ENCODE peak calls at places on chromosomes 7 and 10, in five cellular contexts. H is stomach, I is breast epithelium, B is prostate gland, Z is GM12878. K is an unnamed sample.

GRCh38 chr10:77807706-77808105 is 118.8 kb downstream of the DLG5 start:
- DNase-seq in H (no peak), I (no peak), B (no peak), Z (no peak), K (no peak)

GRCh38 chr10:6778992-6779701 is 199.1 kb upstream of the PRKCQ start:
- DNase-seq in H (no peak), I (peak; percentile 79), B (peak; percentile 11), Z (no peak), K (no peak)

GRCh38 chr7:47095906-47096305 is 486.0 kb downstream of the TNS3 start:
- DNase-seq in H (no peak), I (no peak), B (no peak), Z (no peak), K (no peak)

GRCh38 chr7:88761779-88762178 is 2.3 kb downstream of the ZNF804B start:
- DNase-seq in H (no peak), I (no peak), B (no peak), Z (no peak), K (no peak)

GRCh38 chr7:148856035-148856881 is 27.8 kb downstream of the EZH2 start:
- DNase-seq in H (peak; percentile 52), I (no peak), B (peak; percentile 14), Z (no peak), K (peak; percentile 17)

GRCh38 chr10:86691333-86692022 is 23.2 kb downstream of the LDB3 start:
- DNase-seq in H (no peak), I (no peak), B (no peak), Z (no peak), K (no peak)

GRCh38 chr7:107322015-107322414 is 147.8 kb upstream of the GPR22 start:
- DNase-seq in H (no peak), I (no peak), B (no peak), Z (no peak), K (no peak)

GRCh38 chr7:92778972-92779371 is 57.4 kb downstream of the CDK6 start:
- DNase-seq in H (no peak), I (no peak), B (no peak), Z (peak; percentile 34), K (no peak)

GRCh38 chr10:133178357-133179127 is 18.5 kb downstream of the KNDC1 start:
- DNase-seq in H (no peak), I (no peak), B (no peak), Z (no peak), K (no peak)

GRCh38 chr7:69813637-69814240 is 215.5 kb downstream of the AUTS2 start:
- DNase-seq in H (no peak), I (peak; percentile 81), B (no peak), Z (no peak), K (no peak)

GRCh38 chr10:133022784-133023115 is 65.0 kb upstream of the ADGRA1 start:
- DNase-seq in H (no peak), I (no peak), B (no peak), Z (no peak), K (no peak)

GRCh38 chr10:121221991-121222390 is 370.8 kb downstream of the WDR11 start:
- DNase-seq in H (no peak), I (no peak), B (no peak), Z (no peak), K (no peak)

GRCh38 chr7:151813445-151813844 is 63.5 kb downstream of the PRKAG2 start:
- DNase-seq in H (no peak), I (no peak), B (no peak), Z (no peak), K (no peak)

GRCh38 chr7:102468416-102469350 is 3.9 kb downstream of the LRWD1 start:
- DNase-seq in H (no peak), I (no peak), B (no peak), Z (no peak), K (no peak)

GRCh38 chr7:40356871-40357676 is 222.3 kb downstream of the SUGCT start:
- DNase-seq in H (no peak), I (no peak), B (no peak), Z (no peak), K (no peak)

GRCh38 chr10:17075975-17076374 is 53.6 kb downstream of the CUBN start:
- DNase-seq in H (no peak), I (no peak), B (no peak), Z (no peak), K (no peak)

GRCh38 chr7:132098337-132098736 is 477.9 kb downstream of the PLXNA4 start:
- DNase-seq in H (no peak), I (no peak), B (no peak), Z (no peak), K (no peak)

GRCh38 chr7:54336800-54337199 is 205.4 kb upstream of the VSTM2A start:
- DNase-seq in H (no peak), I (no peak), B (no peak), Z (no peak), K (no peak)

GRCh38 chr7:54333952-54334351 is 208.2 kb upstream of the VSTM2A start:
- DNase-seq in H (no peak), I (no peak), B (no peak), Z (no peak), K (no peak)

GRCh38 chr7:54343511-54343910 is 198.7 kb upstream of the VSTM2A start:
- DNase-seq in H (no peak), I (no peak), B (no peak), Z (no peak), K (no peak)

GRCh38 chr7:54342458-54342857 is 199.7 kb upstream of the VSTM2A start:
- DNase-seq in H (no peak), I (no peak), B (no peak), Z (no peak), K (no peak)

DNA sequence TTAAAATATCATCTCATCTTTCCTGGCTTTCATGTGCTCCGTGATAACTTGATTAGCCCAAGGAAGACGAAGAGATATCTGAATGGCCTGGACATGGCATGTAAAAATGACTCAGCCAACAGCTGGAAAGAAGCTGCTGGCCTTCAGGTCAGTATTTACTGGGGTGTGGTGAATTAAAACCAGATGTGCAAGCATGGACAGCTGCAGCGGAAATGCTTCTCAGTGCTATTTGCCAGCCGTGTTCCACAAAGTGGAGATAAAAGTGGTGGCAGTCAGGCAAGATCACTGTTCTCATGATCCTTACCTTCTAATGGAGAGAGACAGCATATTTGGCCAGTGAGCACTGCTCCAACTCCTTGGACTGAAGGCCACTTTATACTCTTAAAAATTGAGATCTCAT is 203.1 kb upstream of the VSTM2A start:
- DNase-seq in H (no peak), I (no peak), B (no peak), Z (no peak), K (no peak)
- TF ChIP-seq POLR2AphosphoS5 in H (peak; percentile 16), I (no peak), B (no peak), Z (no peak), K (no peak)

DNA sequence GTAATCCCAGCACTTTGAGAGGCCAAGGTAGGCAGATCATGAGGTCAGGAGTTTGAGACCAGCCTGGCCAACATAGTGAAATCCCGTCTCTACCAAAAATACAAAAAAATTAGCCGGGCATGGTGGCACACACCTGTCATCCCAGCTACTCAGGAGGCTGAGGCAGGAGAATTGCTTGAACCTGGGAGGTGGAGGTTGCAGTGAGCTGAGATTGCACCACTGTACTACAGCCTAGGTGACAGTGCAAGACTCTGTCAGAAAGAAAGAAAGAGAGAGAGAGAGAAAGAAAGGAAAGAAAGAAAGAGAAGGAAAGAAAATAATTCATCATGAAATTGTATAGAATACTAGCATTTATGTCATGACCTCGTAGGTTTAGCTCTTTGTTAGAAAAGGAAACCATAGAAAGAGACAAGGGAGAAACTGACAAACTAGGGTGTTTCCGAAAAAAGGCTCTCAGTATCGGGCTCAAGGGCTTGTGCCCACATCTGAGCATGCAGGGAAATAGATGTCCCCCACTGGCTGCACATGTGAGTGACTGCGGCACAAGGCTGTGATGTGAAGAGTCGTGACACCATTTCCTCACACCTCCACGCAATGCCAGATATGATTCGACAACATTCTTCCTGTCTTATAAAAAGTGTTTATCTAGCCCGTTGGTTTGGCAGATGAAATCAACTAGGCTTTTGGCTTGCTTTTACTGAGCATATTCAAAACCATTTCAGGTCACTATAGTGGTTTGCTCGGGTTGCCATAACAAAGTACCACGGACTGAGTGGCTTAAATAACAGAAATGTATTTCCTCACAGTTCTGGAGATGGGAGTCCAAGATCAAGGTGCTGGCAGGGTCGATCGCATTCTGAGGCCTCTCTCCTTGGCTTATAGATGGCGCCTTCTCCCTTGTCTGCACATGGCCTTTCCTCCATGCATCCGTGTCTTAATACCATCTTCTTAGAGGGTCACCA is 2.0 kb downstream of the SRGN start:
- DNase-seq in H (peak; percentile 51), I (peak; percentile 20), B (no peak), Z (peak; percentile 65), K (no peak)
- TF ChIP-seq POLR2A in H (no peak), I (no peak), B (no peak), Z (peak; percentile 58), K (peak; percentile 80)

GRCh38 chr7:48759431-48760080 is 164.8 kb upstream of the CDC14C start:
- DNase-seq in H (no peak), I (no peak), B (no peak), Z (no peak), K (no peak)
- TF ChIP-seq POLR2AphosphoS5 in H (no peak), I (no peak), B (no peak), Z (no peak), K (no peak)

DNA sequence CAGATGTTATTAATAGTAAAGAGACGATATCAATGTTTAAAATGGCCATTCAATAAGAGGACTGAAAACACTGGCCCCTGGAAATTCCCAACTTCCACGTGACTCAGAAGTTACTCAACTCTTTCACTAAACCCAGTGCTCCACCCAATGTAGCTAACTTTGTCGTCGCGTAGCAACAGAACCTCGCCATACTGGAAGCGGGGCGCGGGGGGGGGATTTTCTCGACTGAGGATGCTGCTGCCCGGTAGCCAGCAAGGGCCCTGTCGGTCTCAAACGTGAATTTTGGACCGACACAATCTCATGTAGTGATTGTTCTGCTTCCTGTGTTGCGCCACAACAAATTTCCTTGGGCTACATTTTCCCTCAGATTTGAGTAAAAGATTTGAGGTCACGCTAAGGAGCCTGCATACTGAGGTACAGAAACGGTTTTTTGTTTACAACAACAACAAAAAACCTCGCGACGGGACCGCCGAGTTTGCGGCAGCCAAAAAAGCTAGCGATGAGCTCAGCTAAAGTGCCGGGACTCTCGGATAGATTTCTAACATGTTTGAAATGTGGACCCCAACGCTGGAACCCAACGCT is 977 bp upstream of the SFR1 start:
- DNase-seq in H (peak; percentile 88), I (peak; percentile 95), B (peak; percentile 95), Z (peak; percentile 71), K (peak; percentile 21)
- TF ChIP-seq POLR2A in H (no peak), I (peak; percentile 42), B (peak; percentile 71), Z (no peak), K (no peak)

DNA sequence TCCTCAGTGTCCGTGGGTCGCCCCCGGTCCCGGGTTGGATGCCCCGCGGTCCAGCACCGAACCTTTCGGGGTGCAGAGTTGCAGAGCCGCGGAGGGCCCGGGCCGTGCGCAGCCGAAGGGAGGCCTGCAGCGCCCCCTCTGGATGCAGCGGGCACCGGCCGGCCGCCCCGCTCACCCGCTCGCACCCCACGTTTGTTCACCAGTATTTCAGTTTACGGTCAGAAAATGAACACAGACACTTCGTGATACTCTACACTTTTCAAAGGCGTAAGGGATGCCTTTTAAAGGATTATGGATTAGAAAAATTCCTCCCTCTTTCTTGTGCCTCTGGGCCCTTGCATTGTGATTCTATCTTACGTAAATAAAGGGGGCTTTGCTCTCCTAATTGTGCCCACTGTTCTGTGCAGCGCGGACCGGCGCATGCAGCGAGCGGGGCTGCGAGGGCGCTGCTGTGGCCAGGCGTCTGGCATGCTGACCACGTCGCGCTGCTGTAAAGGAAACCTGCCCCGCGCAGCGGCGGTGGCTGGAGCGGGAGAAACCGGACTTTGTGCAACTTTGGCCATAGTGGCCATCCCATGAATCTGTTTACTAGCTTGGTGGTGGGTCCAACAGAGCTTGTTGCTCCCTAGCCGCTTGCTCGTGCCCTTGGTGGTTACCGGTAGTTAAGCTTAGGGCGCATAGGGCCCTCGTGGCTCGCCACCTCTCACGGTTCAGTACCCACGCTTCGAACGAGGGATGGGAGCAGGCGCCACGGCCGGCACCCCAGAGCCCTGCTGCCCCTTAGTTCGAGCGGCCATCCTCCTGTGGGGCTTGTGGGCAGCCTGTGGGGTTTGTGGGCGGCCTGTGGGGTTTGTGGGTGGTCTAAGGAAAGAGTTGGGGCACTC is 755 bp upstream of the MEST start:
- DNase-seq in H (peak; percentile 30), I (no peak), B (peak; percentile 36), Z (no peak), K (no peak)
- TF ChIP-seq POLR2AphosphoS5 in H (no peak), I (no peak), B (no peak), Z (no peak), K (no peak)